ENCODE peak calls at places on chromosomes 16 and 17, in nine cellular contexts. I is hepatic stellate cell; D is stimulated activated CD8-positive, alpha-beta memory T cell treated with anti-CD3 and anti-CD28 coated beads, Interleukin-7, amount 100 ng/mL, for 1 hour; E is AG04450; Y is adrenal gland; N is SW 1271; Z is GM12864; B is NCI-H774; F is left cardiac atrium. J is an unnamed sample.
A peak's percentile ranks its signal among the peaks of the same experiment; 100 is the strongest.

GRCh38 chr16:66295761-66296546 is 70.5 kb upstream of the CDH5 start:
- DNase-seq in I (no peak), Y (no peak), B (no peak), F (no peak), N (no peak), E (no peak), D (no peak), Z (no peak), J (no peak)

GRCh38 chr16:22235839-22236745 is 30.0 kb downstream of the EEF2K start:
- DNase-seq in Z (no peak), B (no peak), D (no peak), N (no peak), Y (peak; percentile 59), F (no peak), I (no peak), E (no peak), J (no peak)

GRCh38 chr17:76879691-76880090 is 11.5 kb downstream of the MGAT5B start:
- DNase-seq in D (no peak), F (no peak), Z (no peak), E (no peak), Y (no peak), B (no peak), I (no peak), N (no peak), J (no peak)

GRCh38 chr16:67339453-67339852 is 12.8 kb downstream of the LRRC36 start:
- DNase-seq in Y (no peak), D (no peak), N (no peak), F (no peak), E (peak; percentile 10), I (no peak), B (no peak), Z (no peak), J (no peak)

GRCh38 chr17:44044092-44044491 is 22.4 kb downstream of the LSM12 start:
- DNase-seq in I (no peak), D (no peak), N (no peak), F (no peak), E (no peak), Z (no peak), Y (peak; percentile 27), B (no peak), J (no peak)

GRCh38 chr16:23434380-23434779 is 18.6 kb downstream of the COG7 start:
- DNase-seq in B (peak; percentile 49), Y (no peak), F (no peak), N (no peak), I (peak; percentile 38), Z (peak; percentile 55), E (peak; percentile 63), D (no peak), J (peak; percentile 24)

GRCh38 chr17:5282639-5283217 is 644 bp downstream of the RABEP1 start:
- DNase-seq in I (peak; percentile 17), Z (no peak), N (no peak), B (no peak), E (no peak), D (peak; percentile 4), Y (peak; percentile 42), F (peak; percentile 28), J (no peak)

GRCh38 chr16:81149614-81150013 is 53.4 kb upstream of the GCSH start:
- DNase-seq in B (no peak), I (no peak), Y (no peak), D (no peak), Z (no peak), N (no peak), F (no peak), E (no peak), J (no peak)

GRCh38 chr17:68295086-68295485 is 3.8 kb downstream of the ARSG start:
- DNase-seq in N (no peak), D (no peak), E (no peak), F (no peak), Y (no peak), B (no peak), Z (no peak), I (no peak), J (no peak)

GRCh38 chr16:53429221-53429943 is 4.9 kb upstream of the RBL2 start:
- DNase-seq in N (no peak), D (no peak), I (peak; percentile 28), E (peak; percentile 54), B (no peak), F (no peak), Y (peak; percentile 72), Z (no peak), J (no peak)

GRCh38 chr16:9042943-9043680 is 48.3 kb upstream of the HAPSTR1 start:
- DNase-seq in B (no peak), N (no peak), Y (no peak), F (no peak), E (peak; percentile 60), D (no peak), I (peak; percentile 67), Z (no peak), J (no peak)

GRCh38 chr16:9151597-9151996 is 60.2 kb downstream of the HAPSTR1 start:
- DNase-seq in Y (no peak), I (peak; percentile 47), N (no peak), E (peak; percentile 68), F (no peak), B (peak; percentile 13), D (no peak), Z (no peak), J (no peak)

GRCh38 chr17:16932611-16933010 is 39.3 kb downstream of the TNFRSF13B start:
- DNase-seq in F (no peak), E (no peak), N (no peak), Z (no peak), D (no peak), I (no peak), B (no peak), Y (no peak), J (no peak)

GRCh38 chr16:53085539-53086450 is 31.0 kb downstream of the CHD9 start:
- DNase-seq in N (no peak), D (no peak), F (peak; percentile 33), Y (peak; percentile 60), I (no peak), E (no peak), B (no peak), Z (no peak), J (peak; percentile 50)

GRCh38 chr16:53370827-53371226 is 63.4 kb upstream of the RBL2 start:
- DNase-seq in F (no peak), Z (no peak), Y (no peak), B (no peak), N (no peak), I (no peak), D (no peak), E (no peak), J (no peak)

GRCh38 chr17:4966844-4967538 is 626 bp downstream of the SPAG7 start:
- DNase-seq in I (peak; percentile 100), Y (peak; percentile 99), B (peak; percentile 93), D (peak; percentile 83), N (peak; percentile 98), F (peak; percentile 98), E (peak; percentile 99), Z (peak; percentile 99), J (peak; percentile 100)

GRCh38 chr17:68054296-68054900 is 18.9 kb downstream of the KPNA2 start:
- DNase-seq in F (no peak), Z (no peak), I (peak; percentile 32), D (no peak), B (no peak), Y (no peak), N (no peak), E (peak; percentile 61), J (no peak)

GRCh38 chr17:39800540-39800939 is 62.8 kb downstream of the GRB7 start:
- DNase-seq in D (no peak), I (no peak), E (no peak), Z (peak; percentile 70), Y (no peak), F (no peak), N (no peak), B (no peak), J (no peak)

GRCh38 chr16:57600048-57600835 is 28.2 kb upstream of the ADGRG1 start:
- DNase-seq in I (no peak), B (peak; percentile 23), Y (peak; percentile 70), E (no peak), Z (no peak), F (peak; percentile 59), N (no peak), D (no peak), J (no peak)

GRCh38 chr17:21551081-21551881 is 141.0 kb upstream of the KCNJ18 start:
- DNase-seq in N (peak; percentile 45), F (peak; percentile 88), Y (peak; percentile 81), D (peak; percentile 74), B (peak; percentile 32), E (peak; percentile 69), I (peak; percentile 84), Z (no peak), J (peak; percentile 67)

GRCh38 chr16:9489823-9490467 is 398.5 kb downstream of the HAPSTR1 start:
- DNase-seq in E (no peak), N (no peak), B (no peak), D (no peak), Z (no peak), I (no peak), F (peak; percentile 75), Y (peak; percentile 20), J (no peak)

GRCh38 chr16:48381201-48381600 is 4.0 kb downstream of the SIAH1 start:
- DNase-seq in N (no peak), E (no peak), D (no peak), Z (no peak), B (no peak), F (no peak), Y (no peak), I (no peak), J (no peak)

GRCh38 chr16:73872856-73873255 is 423.8 kb upstream of the PSMD7 start:
- DNase-seq in E (no peak), Z (no peak), B (no peak), N (no peak), D (no peak), Y (no peak), F (no peak), I (no peak), J (no peak)

GRCh38 chr16:66569827-66570405 is 3.7 kb downstream of the CMTM1 start:
- DNase-seq in B (no peak), Z (no peak), N (no peak), I (peak; percentile 63), E (no peak), Y (no peak), D (no peak), F (no peak), J (no peak)

GRCh38 chr17:18326572-18326971 is 11.5 kb downstream of the SMCR8 start:
- DNase-seq in I (no peak), N (no peak), D (no peak), F (no peak), B (no peak), Y (no peak), Z (no peak), E (no peak), J (no peak)

GRCh38 chr17:19753049-19753444 is 4.9 kb upstream of the ALDH3A1 start:
- DNase-seq in I (no peak), Z (no peak), Y (peak; percentile 92), N (peak; percentile 92), D (no peak), E (no peak), F (peak; percentile 55), B (no peak), J (peak; percentile 58)

GRCh38 chr17:76137351-76138233 is 3.5 kb downstream of the FOXJ1 start:
- DNase-seq in Z (no peak), B (no peak), Y (no peak), I (no peak), D (no peak), F (no peak), N (no peak), E (no peak), J (no peak)

GRCh38 chr16:985237-985636 is 3.7 kb downstream of the SOX8 start:
- DNase-seq in B (no peak), Z (no peak), F (no peak), N (no peak), D (no peak), E (no peak), I (no peak), Y (no peak), J (no peak)

GRCh38 chr17:55635253-55635766 is 87.4 kb downstream of the TMEM100 start:
- DNase-seq in E (no peak), D (no peak), N (no peak), I (no peak), Z (no peak), F (no peak), Y (no peak), B (no peak), J (no peak)

GRCh38 chr16:29757950-29758466 is 12.2 kb upstream of the C16orf54 start:
- DNase-seq in Z (no peak), F (peak; percentile 28), E (peak; percentile 47), N (no peak), D (no peak), B (no peak), I (peak; percentile 33), Y (no peak), J (no peak)

GRCh38 chr16:8866118-8866883 is 2.5 kb downstream of the CARHSP1 start:
- DNase-seq in F (peak; percentile 72), D (no peak), I (no peak), N (no peak), Z (no peak), E (no peak), B (no peak), Y (peak; percentile 78), J (no peak)

J was measured in brain pericyte.